ENCODE peak calls at places on chromosomes 7 and 10, in four cellular contexts. R is HCEC 1CT, O is hypothalamus, G is NCI-H524. U is an unnamed sample.

GRCh38 chr10:55400075-55400474 is 599.0 kb upstream of the PCDH15 start:
- DNase-seq in G (no peak), R (peak; percentile 27), O (no peak), U (no peak)

GRCh38 chr7:75892634-75893272 is 13.9 kb downstream of the RHBDD2 start:
- DNase-seq in G (no peak), R (peak; percentile 22), O (no peak), U (no peak)

GRCh38 chr7:155945670-155946325 is 133.5 kb upstream of the SHH start:
- DNase-seq in G (no peak), R (no peak), O (no peak), U (no peak)

GRCh38 chr10:114544045-114544659 is 113.9 kb downstream of the ABLIM1 start:
- DNase-seq in O (no peak), G (no peak), R (no peak), U (no peak)

GRCh38 chr7:16648551-16648950 is 2.6 kb downstream of the BZW2 start:
- DNase-seq in O (no peak), G (no peak), R (no peak), U (no peak)

GRCh38 chr10:132099701-132100481 is 34.1 kb downstream of the JAKMIP3 start:
- DNase-seq in R (no peak), O (no peak), G (no peak), U (no peak)

GRCh38 chr10:61000769-61001730 is 57.1 kb upstream of the RHOBTB1 start:
- DNase-seq in O (peak; percentile 6), R (no peak), G (peak; percentile 50), U (peak; percentile 28)

GRCh38 chr10:35739998-35740397 is 97.9 kb upstream of the FZD8 start:
- DNase-seq in G (no peak), O (no peak), R (peak; percentile 63), U (peak; percentile 53)

GRCh38 chr7:27377988-27378387 is 135.4 kb downstream of the EVX1 start:
- DNase-seq in G (no peak), R (no peak), O (no peak), U (no peak)

GRCh38 chr10:88618496-88618895 is 31.9 kb downstream of the LIPJ start:
- DNase-seq in O (no peak), R (no peak), G (no peak), U (no peak)

GRCh38 chr10:93481931-93482834 is at the start of gene MYOF:
- DNase-seq in O (no peak), R (peak; percentile 90), G (peak; percentile 26), U (peak; percentile 92)

GRCh38 chr10:24952146-24952700 is at the start of gene PRTFDC1:
- DNase-seq in G (peak; percentile 11), O (peak; percentile 72), R (peak; percentile 60), U (peak; percentile 60)

GRCh38 chr7:7554021-7554432 is 12.7 kb upstream of the MIOS start:
- DNase-seq in R (peak; percentile 40), G (peak; percentile 90), O (no peak), U (peak; percentile 72)

GRCh38 chr7:44378744-44379143 is 53.4 kb upstream of the CAMK2B start:
- DNase-seq in R (peak; percentile 97), O (no peak), G (no peak), U (peak; percentile 99)

GRCh38 chr10:59271160-59271559 is 91.2 kb downstream of the FAM13C start:
- DNase-seq in G (peak; percentile 40), R (no peak), O (no peak), U (no peak)

GRCh38 chr10:110827410-110827809 is 44.3 kb upstream of the PDCD4 start:
- DNase-seq in O (no peak), R (peak; percentile 72), G (no peak), U (peak; percentile 14)

GRCh38 chr7:148084138-148084537 is 506.4 kb upstream of the C7orf33 start:
- DNase-seq in R (peak; percentile 34), G (peak; percentile 68), O (peak; percentile 18), U (peak; percentile 41)

GRCh38 chr7:44066494-44067063 is 1.2 kb upstream of the PGAM2 start:
- DNase-seq in G (no peak), R (no peak), O (no peak), U (no peak)

GRCh38 chr7:80450621-80451308 is 61.1 kb downstream of the GNAT3 start:
- DNase-seq in G (no peak), O (no peak), R (peak; percentile 55), U (peak; percentile 29)

GRCh38 chr7:154353385-154353784 is 301.2 kb downstream of the DPP6 start:
- DNase-seq in R (no peak), G (no peak), O (no peak), U (no peak)

GRCh38 chr10:93718937-93719725 is 16.7 kb upstream of the FRA10AC1 start:
- DNase-seq in G (no peak), R (no peak), O (no peak), U (peak; percentile 7)

GRCh38 chr10:4431114-4431862 is 394.7 kb upstream of the AKR1E2 start:
- DNase-seq in R (peak; percentile 66), O (no peak), G (peak; percentile 56), U (peak; percentile 74)

GRCh38 chr7:157676456-157677255 is 339.9 kb downstream of the DNAJB6 start:
- DNase-seq in R (no peak), O (no peak), G (no peak), U (no peak)

GRCh38 chr10:11921800-11922387 is 98.7 kb downstream of the PROSER2 start:
- DNase-seq in R (no peak), G (no peak), O (no peak), U (no peak)

GRCh38 chr10:100723769-100724530 is 21.4 kb upstream of the PAX2 start:
- DNase-seq in G (no peak), O (no peak), R (no peak), U (no peak)

GRCh38 chr10:116272497-116273221 is at the start of gene GFRA1:
- DNase-seq in R (peak; percentile 9), O (peak; percentile 22), G (peak; percentile 17), U (peak; percentile 30)

GRCh38 chr7:150756858-150757257 is 19.6 kb downstream of the GIMAP5 start:
- DNase-seq in R (no peak), O (no peak), G (peak; percentile 31), U (peak; percentile 17)

GRCh38 chr10:8575551-8576100 is 521.1 kb downstream of the GATA3 start:
- DNase-seq in G (no peak), O (no peak), R (no peak), U (no peak)

GRCh38 chr7:71984348-71984747 is 427.8 kb downstream of the CALN1 start:
- DNase-seq in G (no peak), O (no peak), R (no peak), U (no peak)

GRCh38 chr7:50558380-50559051 is 6.7 kb downstream of the DDC start:
- DNase-seq in O (no peak), R (no peak), G (no peak), U (no peak)

GRCh38 chr10:22453948-22454347 is 108.7 kb downstream of the SPAG6 start:
- DNase-seq in G (peak; percentile 71), R (no peak), O (no peak), U (no peak)

GRCh38 chr10:31549936-31550335 is 230.9 kb downstream of the ZEB1 start:
- DNase-seq in O (no peak), R (peak; percentile 46), G (no peak), U (no peak)

GRCh38 chr10:129023057-129023456 is 444.0 kb upstream of the MGMT start:
- DNase-seq in R (no peak), O (no peak), G (no peak), U (no peak)

GRCh38 chr10:23892296-23892695 is 316.6 kb upstream of the KIAA1217 start:
- DNase-seq in R (no peak), G (no peak), O (no peak), U (no peak)

GRCh38 chr10:79948976-79949722 is at the start of gene SFTPD:
- DNase-seq in G (no peak), O (no peak), R (no peak), U (no peak)

GRCh38 chr7:31061185-31061584 is 9.1 kb downstream of the ADCYAP1R1 start:
- DNase-seq in R (no peak), G (no peak), O (no peak), U (peak; percentile 9)

GRCh38 chr7:23759556-23760391 is 49.8 kb downstream of the STK31 start:
- DNase-seq in R (no peak), G (no peak), O (no peak), U (peak; percentile 76)

GRCh38 chr10:74084955-74085354 is 65.7 kb downstream of the AP3M1 start:
- DNase-seq in O (no peak), G (no peak), R (no peak), U (no peak)